ENCODE peak calls at places on chromosomes 13 and 19, in ten cellular contexts. S is cardiac septum; R is mucosa of gallbladder; N is stimulated activated CD8-positive, alpha-beta memory T cell treated with anti-CD3 and anti-CD28 coated beads, Interleukin-4, amount 100 ng/mL, for 1 hour; C is skeletal muscle cell; G is MCF 10A; B is type B pancreatic cell; Y is A172; U is HTR-8/SVneo; P is CD8-positive, alpha-beta memory T cell. V is an unnamed sample.

GRCh38 chr13:19864018-19864338 is 529 bp upstream of the ZMYM5 start:
- DNase-seq in B (peak), N (peak), G (peak), R (peak), U (no peak), P (peak), Y (peak), C (peak), S (peak), V (peak)

GRCh38 chr19:3852614-3853254 is 16.1 kb downstream of the ZFR2 start:
- DNase-seq in B (no peak), C (peak), P (peak), G (peak), Y (peak), S (no peak), N (no peak), U (peak), R (peak), V (peak)

GRCh38 chr13:98386632-98387031 is 190.3 kb downstream of the STK24 start:
- DNase-seq in N (no peak), B (no peak), P (no peak), G (no peak), R (peak), C (no peak), U (no peak), Y (no peak), S (no peak), V (no peak)

GRCh38 chr19:10835089-10835753 is 791 bp downstream of the TMED1 start:
- DNase-seq in C (no peak), G (peak), S (peak), N (no peak), P (no peak), R (no peak), Y (no peak), U (peak), B (no peak), V (no peak)

GRCh38 chr19:29667390-29667783 is 2.1 kb downstream of the PLEKHF1 start:
- DNase-seq in S (peak), G (no peak), N (no peak), Y (no peak), B (no peak), R (no peak), C (no peak), U (no peak), P (no peak), V (no peak)

GRCh38 chr13:39971526-39971925 is 316.1 kb downstream of the COG6 start:
- DNase-seq in U (no peak), Y (no peak), N (no peak), S (no peak), P (no peak), G (no peak), R (no peak), C (no peak), B (no peak), V (no peak)

GRCh38 chr19:1155352-1156304 is 18.4 kb downstream of the SBNO2 start:
- DNase-seq in U (no peak), Y (no peak), C (no peak), P (no peak), N (no peak), S (no peak), B (no peak), G (peak), R (no peak), V (no peak)

GRCh38 chr19:35531291-35531690 is 2.0 kb upstream of the GAPDHS start:
- DNase-seq in P (no peak), R (no peak), B (no peak), U (no peak), N (no peak), Y (no peak), G (no peak), S (no peak), C (no peak), V (no peak)

GRCh38 chr13:112726018-112726767 is 36.4 kb downstream of the ATP11A start:
- DNase-seq in C (no peak), N (no peak), P (no peak), U (no peak), Y (no peak), S (no peak), B (no peak), G (no peak), R (no peak), V (no peak)

GRCh38 chr19:30708416-30708815 is 336.2 kb downstream of the ZNF536 start:
- DNase-seq in C (no peak), N (no peak), G (no peak), P (no peak), S (no peak), B (no peak), U (no peak), R (no peak), Y (no peak), V (no peak)

GRCh38 chr19:2424686-2425621 is 2.4 kb downstream of the TIMM13 start:
- DNase-seq in U (no peak), R (peak), S (no peak), Y (no peak), B (no peak), G (no peak), C (peak), N (no peak), P (no peak), V (no peak)

GRCh38 chr19:11447347-11448262 is 12.2 kb downstream of the PRKCSH start:
- DNase-seq in C (no peak), R (no peak), N (no peak), G (no peak), B (no peak), S (no peak), U (no peak), P (no peak), Y (no peak), V (no peak)

GRCh38 chr13:38369058-38369457 is 19.4 kb downstream of the UFM1 start:
- DNase-seq in N (no peak), P (no peak), S (no peak), G (no peak), C (no peak), U (no peak), B (no peak), R (no peak), Y (no peak), V (no peak)

GRCh38 chr19:19420570-19421301 is 15.3 kb downstream of the GATAD2A start:
- DNase-seq in U (no peak), P (peak), G (no peak), B (no peak), S (no peak), Y (no peak), R (no peak), N (no peak), C (no peak), V (peak)

GRCh38 chr13:19596960-19597361 is 35.6 kb upstream of the TPTE2 start:
- DNase-seq in R (no peak), P (no peak), Y (peak), G (peak), B (no peak), U (no peak), C (no peak), N (no peak), S (no peak), V (no peak)

GRCh38 chr19:15324791-15325519 is 7.4 kb downstream of the BRD4 start:
- DNase-seq in U (no peak), B (no peak), G (no peak), C (no peak), S (no peak), Y (no peak), R (peak), N (no peak), P (no peak), V (no peak)

GRCh38 chr13:20301391-20302071 is 69.4 kb upstream of the GJB6 start:
- DNase-seq in N (no peak), G (no peak), Y (no peak), P (no peak), U (no peak), C (no peak), S (no peak), B (no peak), R (no peak), V (no peak)

GRCh38 chr13:66665991-66666390 is 564.1 kb downstream of the PCDH9 start:
- DNase-seq in N (no peak), P (no peak), B (no peak), Y (peak), C (peak), G (peak), U (no peak), R (no peak), S (no peak), V (no peak)

V was measured in CD4-positive, alpha-beta memory T cell.